ENCODE peak calls at places on chromosomes 1 and 21, in six cellular contexts. R is endodermal cell, F is OCI-LY7, Q is uterus, Y is GM23338, B is prostate gland. L is an unnamed sample.

GRCh38 chr1:65514083-65514482 is 93.6 kb downstream of the LEPR start:
- DNase-seq in R (no peak), B (no peak), Y (no peak), F (no peak), Q (no peak), L (no peak)

GRCh38 chr1:177209357-177209756 is 38.6 kb downstream of the BRINP2 start:
- DNase-seq in Q (peak), F (no peak), R (no peak), B (peak), Y (no peak), L (peak)

GRCh38 chr1:165666152-165666551 is 32.2 kb downstream of the ALDH9A1 start:
- DNase-seq in B (no peak), R (no peak), F (no peak), Q (no peak), Y (no peak), L (no peak)

GRCh38 chr1:68229927-68230812 is 2.2 kb downstream of the WLS start:
- DNase-seq in R (peak), B (no peak), Y (peak), F (no peak), Q (no peak), L (no peak)

GRCh38 chr1:111489604-111490003 is 13.8 kb downstream of the ADORA3 start:
- DNase-seq in Q (no peak), F (no peak), B (no peak), Y (no peak), R (no peak), L (no peak)

GRCh38 chr1:202702088-202702487 is 8.2 kb downstream of the SYT2 start:
- DNase-seq in R (no peak), Y (no peak), F (no peak), B (no peak), Q (no peak), L (no peak)

GRCh38 chr1:2351723-2352122 is 39.6 kb downstream of the MORN1 start:
- DNase-seq in B (no peak), R (no peak), F (no peak), Q (no peak), Y (no peak), L (no peak)

GRCh38 chr1:213136190-213136917 is 85.3 kb downstream of the RPS6KC1 start:
- DNase-seq in Q (no peak), R (no peak), F (no peak), B (no peak), Y (no peak), L (no peak)

GRCh38 chr1:32500387-32501209 is 35.7 kb downstream of the ZBTB8B start:
- DNase-seq in Y (peak), B (peak), Q (peak), R (peak), F (peak), L (peak)

GRCh38 chr1:213994888-213995287 is 7.1 kb downstream of the PROX1 start:
- DNase-seq in Y (no peak), B (no peak), F (no peak), Q (no peak), R (no peak), L (no peak)

GRCh38 chr1:27517907-27518718 is 28.1 kb upstream of the WASF2 start:
- DNase-seq in R (peak), F (no peak), Y (no peak), Q (no peak), B (no peak), L (no peak)

GRCh38 chr1:21182181-21182711 is 5.5 kb upstream of the EIF4G3 start:
- DNase-seq in B (no peak), R (no peak), Y (no peak), F (no peak), Q (no peak), L (no peak)

GRCh38 chr1:177133977-177134538 is 30.5 kb downstream of the ASTN1 start:
- DNase-seq in Q (no peak), Y (no peak), R (no peak), F (no peak), B (no peak), L (no peak)

GRCh38 chr1:18927654-18928272 is 25.4 kb upstream of the ALDH4A1 start:
- DNase-seq in B (no peak), Y (no peak), R (no peak), Q (no peak), F (peak), L (no peak)

DNA sequence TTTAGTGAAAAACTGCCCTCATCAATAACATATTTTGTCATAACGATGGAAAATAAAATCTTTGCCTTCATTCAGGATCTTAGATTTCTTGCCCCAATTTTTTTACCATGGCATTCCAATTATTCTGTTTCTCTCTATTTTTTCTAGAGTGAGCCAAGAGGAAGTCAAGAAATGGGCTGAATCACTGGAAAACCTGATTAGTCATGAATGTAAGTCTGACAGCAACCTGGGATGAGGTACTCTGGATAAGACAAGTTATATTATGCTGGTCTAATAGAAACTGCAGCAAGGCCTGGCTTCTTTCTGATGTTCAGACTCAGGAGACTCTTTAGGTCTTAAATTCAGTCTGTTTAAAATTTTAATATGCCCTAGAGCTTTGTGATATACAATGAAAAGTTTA is 3.5 kb downstream of the RGS4 start:
- DNase-seq in B (no peak), Y (no peak), F (no peak), Q (no peak), R (no peak), L (no peak)
- H3K4me3 ChIP-seq in B (no peak), Y (no peak), F (no peak), Q (no peak), R (no peak), L (peak)

GRCh38 chr21:34594566-34595234 is 20.2 kb downstream of the RCAN1 start:
- DNase-seq in R (peak), Q (no peak), B (no peak), Y (no peak), F (no peak), L (no peak)
- H3K27ac ChIP-seq in R (no peak), Q (peak), B (no peak), Y (no peak), F (no peak), L (no peak)

GRCh38 chr1:190373705-190374336 is 103.8 kb downstream of the BRINP3 start:
- DNase-seq in B (no peak), F (peak), R (peak), Q (no peak), Y (peak), L (no peak)
- TF ChIP-seq CTCF in B (peak), F (peak), R (peak), Q (no peak), Y (peak), L (peak)

DNA sequence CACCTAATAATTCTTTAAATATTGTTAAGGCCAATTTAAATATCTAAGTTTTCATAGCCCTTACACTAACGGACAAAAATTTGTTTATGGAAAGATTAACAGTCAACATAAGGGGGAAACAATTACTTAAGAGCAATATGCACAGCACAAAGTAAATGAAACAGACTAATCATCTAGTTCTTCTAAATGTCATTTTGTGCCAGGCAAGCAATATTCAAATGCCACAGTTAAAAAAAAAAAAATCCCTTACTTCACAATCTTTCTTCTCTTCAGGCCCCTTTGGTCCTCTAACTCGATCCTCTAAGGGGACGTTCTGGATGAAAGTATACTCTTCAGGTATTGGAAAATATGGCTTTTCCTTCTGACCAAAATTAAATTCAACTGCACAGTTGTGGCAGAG is 6.6 kb downstream of the HNRNPU start:
- DNase-seq in F (no peak), R (no peak), B (no peak), Y (no peak), Q (no peak), L (no peak)
- H3K4me3 ChIP-seq in F (no peak), R (peak), B (no peak), Y (no peak), Q (no peak), L (no peak)

DNA sequence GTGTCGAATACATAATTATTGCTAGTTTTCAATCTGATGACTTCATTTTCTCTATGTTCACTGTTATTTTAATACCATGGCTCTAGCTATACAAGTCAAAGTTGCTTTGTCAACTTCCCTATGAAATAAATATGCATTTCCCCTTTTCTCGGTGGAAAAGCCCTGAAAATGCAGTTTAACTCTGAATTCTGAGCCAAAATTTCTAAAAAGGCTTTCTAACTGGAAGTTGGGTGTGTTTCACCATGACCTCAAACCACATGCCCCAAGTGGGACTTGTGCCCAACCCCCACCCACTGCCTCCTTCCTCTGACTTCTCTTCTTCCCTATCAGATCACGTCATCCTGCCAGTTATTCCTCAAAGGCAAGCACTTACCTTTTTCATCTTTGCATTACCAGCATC is 8.9 kb downstream of the MKNK1 start:
- DNase-seq in R (no peak), Y (no peak), F (no peak), B (no peak), Q (no peak), L (peak)
- H3K27ac ChIP-seq in R (no peak), Y (no peak), F (no peak), B (no peak), Q (no peak), L (peak)

GRCh38 chr1:56189946-56190920 is 389.1 kb downstream of the PLPP3 start:
- DNase-seq in F (peak), Q (no peak), R (peak), Y (peak), B (no peak), L (no peak)
- TF ChIP-seq CTCF in F (peak), Q (no peak), R (peak), Y (peak), B (no peak), L (no peak)

DNA sequence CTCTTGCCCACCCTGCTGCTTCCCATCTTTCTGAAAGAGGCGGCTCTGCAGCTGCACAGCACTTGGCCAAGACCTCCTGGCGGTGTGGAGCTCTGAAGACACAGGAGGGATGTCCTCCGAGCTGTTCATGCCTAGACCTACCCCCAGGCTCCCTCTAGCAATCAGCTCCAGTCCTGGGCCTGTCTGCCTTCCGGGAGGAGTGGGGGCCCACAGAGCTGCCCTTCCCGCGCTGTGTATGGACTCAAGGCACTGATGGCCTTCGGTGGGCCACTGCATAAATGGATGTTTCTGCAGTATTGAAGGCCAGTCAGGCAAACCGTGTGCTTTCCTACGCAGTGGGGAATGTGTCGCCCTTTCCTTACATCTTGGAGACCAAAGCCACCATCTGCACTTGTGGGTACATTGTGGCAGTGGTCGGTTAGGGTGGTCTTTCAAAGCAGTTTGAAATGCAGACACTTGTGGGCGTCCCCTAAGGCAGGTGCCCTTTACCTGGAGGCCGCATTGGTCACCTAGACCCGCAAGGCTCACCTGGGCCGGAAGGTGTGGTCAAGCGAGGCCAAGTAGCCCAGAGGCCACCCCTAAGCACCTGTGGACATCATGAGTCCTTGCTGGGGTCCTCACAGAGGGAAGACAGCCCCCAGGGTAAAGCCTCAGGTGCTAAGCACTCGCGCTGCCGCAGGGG is 912 bp upstream of the PKNOX1 start:
- DNase-seq in F (no peak), Q (peak), Y (no peak), R (peak), B (peak), L (no peak)
- H3K4me3 ChIP-seq in F (peak), Q (peak), Y (peak), R (peak), B (peak), L (peak)